ENCODE peak calls at places on chromosome 14, in ten cellular contexts. One of them, this sample, is unnamed.

GRCh38 chr14:87960013-87960787 is 32.8 kb downstream of the GALC start:
- DNase-seq in brain microvascular endothelial cell: no peak
- DNase-seq in omental fat pad: no peak
- DNase-seq in MM.1S: no peak
- DNase-seq in cardiac fibroblast: no peak
- DNase-seq in cardiac muscle cell: no peak
- DNase-seq in body of pancreas: peak
- DNase-seq in endodermal cell: no peak
- DNase-seq in left lung: no peak
- DNase-seq in tibial artery: no peak
- DNase-seq in this sample: no peak

GRCh38 chr14:72966038-72966437 is 39.8 kb downstream of the DCAF4 start:
- DNase-seq in brain microvascular endothelial cell: no peak
- DNase-seq in omental fat pad: no peak
- DNase-seq in MM.1S: no peak
- DNase-seq in cardiac fibroblast: no peak
- DNase-seq in cardiac muscle cell: no peak
- DNase-seq in body of pancreas: no peak
- DNase-seq in endodermal cell: no peak
- DNase-seq in left lung: no peak
- DNase-seq in tibial artery: no peak
- DNase-seq in this sample: no peak

GRCh38 chr14:51398898-51399297 is 158.9 kb downstream of the TMX1 start:
- DNase-seq in brain microvascular endothelial cell: peak
- DNase-seq in omental fat pad: no peak
- DNase-seq in MM.1S: no peak
- DNase-seq in cardiac fibroblast: peak
- DNase-seq in cardiac muscle cell: peak
- DNase-seq in body of pancreas: no peak
- DNase-seq in endodermal cell: no peak
- DNase-seq in left lung: no peak
- DNase-seq in tibial artery: no peak
- DNase-seq in this sample: no peak

GRCh38 chr14:96673706-96674105 is 123.5 kb upstream of the VRK1 start:
- DNase-seq in brain microvascular endothelial cell: no peak
- DNase-seq in omental fat pad: no peak
- DNase-seq in MM.1S: no peak
- DNase-seq in cardiac fibroblast: no peak
- DNase-seq in cardiac muscle cell: no peak
- DNase-seq in body of pancreas: no peak
- DNase-seq in endodermal cell: no peak
- DNase-seq in left lung: no peak
- DNase-seq in tibial artery: no peak
- DNase-seq in this sample: no peak

GRCh38 chr14:94394025-94394493 is 5.7 kb upstream of the SERPINA1 start:
- DNase-seq in brain microvascular endothelial cell: no peak
- DNase-seq in omental fat pad: no peak
- DNase-seq in MM.1S: no peak
- DNase-seq in cardiac fibroblast: no peak
- DNase-seq in cardiac muscle cell: no peak
- DNase-seq in body of pancreas: peak
- DNase-seq in endodermal cell: no peak
- DNase-seq in left lung: no peak
- DNase-seq in tibial artery: no peak
- DNase-seq in this sample: no peak

GRCh38 chr14:99329711-99330315 is 57.8 kb upstream of the BCL11B start:
- DNase-seq in brain microvascular endothelial cell: no peak
- DNase-seq in omental fat pad: no peak
- DNase-seq in MM.1S: no peak
- DNase-seq in cardiac fibroblast: no peak
- DNase-seq in cardiac muscle cell: no peak
- DNase-seq in body of pancreas: no peak
- DNase-seq in endodermal cell: peak
- DNase-seq in left lung: no peak
- DNase-seq in tibial artery: no peak
- DNase-seq in this sample: no peak

GRCh38 chr14:61653507-61653906 is 41.8 kb upstream of the HIF1A start:
- DNase-seq in brain microvascular endothelial cell: peak
- DNase-seq in omental fat pad: no peak
- DNase-seq in MM.1S: no peak
- DNase-seq in cardiac fibroblast: peak
- DNase-seq in cardiac muscle cell: peak
- DNase-seq in body of pancreas: peak
- DNase-seq in endodermal cell: no peak
- DNase-seq in left lung: peak
- DNase-seq in tibial artery: no peak
- DNase-seq in this sample: no peak

GRCh38 chr14:21047378-21047781 is 5.2 kb downstream of the RNASE7 start:
- DNase-seq in brain microvascular endothelial cell: no peak
- DNase-seq in omental fat pad: no peak
- DNase-seq in MM.1S: no peak
- DNase-seq in cardiac fibroblast: no peak
- DNase-seq in cardiac muscle cell: peak
- DNase-seq in body of pancreas: no peak
- DNase-seq in endodermal cell: no peak
- DNase-seq in left lung: no peak
- DNase-seq in tibial artery: no peak
- DNase-seq in this sample: no peak

GRCh38 chr14:22838631-22839041 is 2.3 kb downstream of the MMP14 start:
- DNase-seq in brain microvascular endothelial cell: peak
- DNase-seq in omental fat pad: no peak
- DNase-seq in MM.1S: no peak
- DNase-seq in cardiac fibroblast: peak
- DNase-seq in cardiac muscle cell: peak
- DNase-seq in body of pancreas: peak
- DNase-seq in endodermal cell: no peak
- DNase-seq in left lung: peak
- DNase-seq in tibial artery: no peak
- DNase-seq in this sample: no peak

GRCh38 chr14:38199768-38200167 is 7.9 kb upstream of the SSTR1 start:
- DNase-seq in brain microvascular endothelial cell: no peak
- DNase-seq in omental fat pad: no peak
- DNase-seq in MM.1S: no peak
- DNase-seq in cardiac fibroblast: peak
- DNase-seq in cardiac muscle cell: peak
- DNase-seq in body of pancreas: no peak
- DNase-seq in endodermal cell: no peak
- DNase-seq in left lung: no peak
- DNase-seq in tibial artery: no peak
- DNase-seq in this sample: no peak

GRCh38 chr14:58832010-58832409 is 194.2 kb downstream of the DACT1 start:
- DNase-seq in brain microvascular endothelial cell: no peak
- DNase-seq in omental fat pad: no peak
- DNase-seq in MM.1S: no peak
- DNase-seq in cardiac fibroblast: no peak
- DNase-seq in cardiac muscle cell: no peak
- DNase-seq in body of pancreas: no peak
- DNase-seq in endodermal cell: no peak
- DNase-seq in left lung: no peak
- DNase-seq in tibial artery: no peak
- DNase-seq in this sample: no peak

GRCh38 chr14:57725399-57726077 is 140.4 kb downstream of the SLC35F4 start:
- DNase-seq in brain microvascular endothelial cell: peak
- DNase-seq in omental fat pad: no peak
- DNase-seq in MM.1S: no peak
- DNase-seq in cardiac fibroblast: peak
- DNase-seq in cardiac muscle cell: peak
- DNase-seq in body of pancreas: no peak
- DNase-seq in endodermal cell: no peak
- DNase-seq in left lung: no peak
- DNase-seq in tibial artery: no peak
- DNase-seq in this sample: no peak

DNA sequence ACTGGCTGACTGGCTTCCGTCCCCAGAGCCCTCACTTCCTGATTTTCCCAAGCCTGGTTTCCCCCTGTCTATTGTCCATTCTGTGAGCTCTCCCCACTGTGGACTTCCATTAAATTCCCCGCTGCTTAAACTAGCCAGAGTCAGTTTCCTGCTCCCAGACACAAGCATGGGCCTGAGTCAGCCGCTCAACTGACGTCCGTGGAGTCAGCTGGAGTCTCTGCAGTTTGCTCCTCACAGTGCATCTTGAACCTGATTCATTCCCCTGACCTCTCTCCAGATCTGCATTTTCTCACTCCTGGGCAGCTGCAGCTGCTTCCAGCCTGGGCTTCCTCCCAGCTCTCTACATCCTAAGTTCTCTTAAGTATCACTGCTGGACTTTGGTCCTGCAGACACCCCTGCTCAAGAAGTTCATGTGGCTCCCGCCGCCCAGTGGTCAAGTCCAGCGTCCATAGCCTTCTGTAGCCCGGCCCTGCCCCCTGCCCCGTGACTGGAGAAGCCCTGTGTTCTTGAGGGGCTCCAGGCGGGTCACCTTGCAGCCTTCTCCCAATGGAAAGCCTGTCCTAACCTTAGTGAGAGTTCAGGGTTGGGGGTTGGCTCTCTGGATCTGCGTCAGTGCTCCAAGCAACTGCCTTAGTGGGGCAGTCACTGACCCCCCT is 20.0 kb downstream of the NFKBIA start:
- DNase-seq in brain microvascular endothelial cell: peak
- DNase-seq in omental fat pad: no peak
- DNase-seq in MM.1S: no peak
- DNase-seq in cardiac fibroblast: peak
- DNase-seq in cardiac muscle cell: peak
- DNase-seq in body of pancreas: peak
- DNase-seq in endodermal cell: no peak
- DNase-seq in left lung: no peak
- DNase-seq in tibial artery: peak
- DNase-seq in this sample: no peak
- TF ChIP-seq CTCF in brain microvascular endothelial cell: peak
- TF ChIP-seq CTCF in omental fat pad: no peak
- TF ChIP-seq CTCF in MM.1S: no peak
- TF ChIP-seq CTCF in cardiac fibroblast: peak
- TF ChIP-seq CTCF in cardiac muscle cell: peak
- TF ChIP-seq CTCF in body of pancreas: no peak
- TF ChIP-seq CTCF in endodermal cell: peak
- TF ChIP-seq CTCF in left lung: no peak
- TF ChIP-seq CTCF in tibial artery: peak
- TF ChIP-seq CTCF in this sample: no peak

DNA sequence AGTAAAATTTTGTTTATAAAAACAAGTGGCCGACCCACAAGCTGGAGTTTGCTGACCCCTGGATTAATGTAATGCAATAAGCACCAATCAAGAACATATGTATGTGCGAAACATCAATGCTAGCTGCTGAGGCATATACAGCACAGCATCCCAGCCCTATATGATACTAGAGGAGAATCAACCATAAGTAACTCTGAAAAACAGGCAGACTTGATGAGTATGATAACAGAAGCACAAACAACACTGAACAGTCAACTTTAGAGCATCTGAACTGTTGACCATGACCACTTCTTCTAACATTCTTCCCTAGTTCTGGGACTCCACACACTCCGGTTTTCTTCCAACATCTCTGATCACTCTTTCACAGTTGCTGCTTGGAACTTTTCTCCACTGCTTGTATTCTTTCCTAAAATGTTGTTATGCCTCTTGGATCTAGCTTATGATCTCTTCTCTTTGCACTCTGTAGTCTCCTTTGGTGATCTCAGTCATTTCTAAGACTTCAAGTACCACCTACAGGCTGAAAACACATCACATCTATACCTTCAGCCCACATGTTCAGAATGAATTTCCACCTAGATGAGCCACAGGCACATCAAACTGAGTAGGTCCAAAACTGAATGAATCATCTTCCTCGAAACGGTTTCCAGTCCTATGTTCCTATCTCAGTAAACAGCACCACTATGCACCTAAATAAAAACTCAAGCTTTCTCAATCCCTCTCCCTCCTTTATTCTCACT is 57.2 kb downstream of the STXBP6 start:
- DNase-seq in brain microvascular endothelial cell: no peak
- DNase-seq in omental fat pad: no peak
- DNase-seq in MM.1S: no peak
- DNase-seq in cardiac fibroblast: no peak
- DNase-seq in cardiac muscle cell: no peak
- DNase-seq in body of pancreas: no peak
- DNase-seq in endodermal cell: no peak
- DNase-seq in left lung: no peak
- DNase-seq in tibial artery: no peak
- DNase-seq in this sample: no peak
- TF ChIP-seq CTCF in brain microvascular endothelial cell: no peak
- TF ChIP-seq CTCF in omental fat pad: no peak
- TF ChIP-seq CTCF in MM.1S: no peak
- TF ChIP-seq CTCF in cardiac fibroblast: no peak
- TF ChIP-seq CTCF in cardiac muscle cell: no peak
- TF ChIP-seq CTCF in body of pancreas: no peak
- TF ChIP-seq CTCF in endodermal cell: no peak
- TF ChIP-seq CTCF in left lung: no peak
- TF ChIP-seq CTCF in tibial artery: no peak
- TF ChIP-seq CTCF in this sample: no peak

GRCh38 chr14:101634453-101635237 is 73.3 kb downstream of the DIO3 start:
- DNase-seq in brain microvascular endothelial cell: no peak
- DNase-seq in omental fat pad: no peak
- DNase-seq in MM.1S: no peak
- DNase-seq in cardiac fibroblast: no peak
- DNase-seq in cardiac muscle cell: no peak
- DNase-seq in body of pancreas: no peak
- DNase-seq in endodermal cell: no peak
- DNase-seq in left lung: no peak
- DNase-seq in tibial artery: no peak
- DNase-seq in this sample: no peak

GRCh38 chr14:101633276-101633675 is 72.0 kb downstream of the DIO3 start:
- DNase-seq in brain microvascular endothelial cell: no peak
- DNase-seq in omental fat pad: no peak
- DNase-seq in MM.1S: no peak
- DNase-seq in cardiac fibroblast: no peak
- DNase-seq in cardiac muscle cell: no peak
- DNase-seq in body of pancreas: no peak
- DNase-seq in endodermal cell: no peak
- DNase-seq in left lung: no peak
- DNase-seq in tibial artery: no peak
- DNase-seq in this sample: no peak

GRCh38 chr14:101632520-101632919 is 71.2 kb downstream of the DIO3 start:
- DNase-seq in brain microvascular endothelial cell: no peak
- DNase-seq in omental fat pad: no peak
- DNase-seq in MM.1S: no peak
- DNase-seq in cardiac fibroblast: no peak
- DNase-seq in cardiac muscle cell: no peak
- DNase-seq in body of pancreas: no peak
- DNase-seq in endodermal cell: no peak
- DNase-seq in left lung: no peak
- DNase-seq in tibial artery: no peak
- DNase-seq in this sample: no peak

GRCh38 chr14:101636081-101636560 is 74.8 kb downstream of the DIO3 start:
- DNase-seq in brain microvascular endothelial cell: no peak
- DNase-seq in omental fat pad: no peak
- DNase-seq in MM.1S: no peak
- DNase-seq in cardiac fibroblast: no peak
- DNase-seq in cardiac muscle cell: no peak
- DNase-seq in body of pancreas: no peak
- DNase-seq in endodermal cell: no peak
- DNase-seq in left lung: no peak
- DNase-seq in tibial artery: no peak
- DNase-seq in this sample: no peak

GRCh38 chr14:101635238-101636080 is 74.2 kb downstream of the DIO3 start:
- DNase-seq in brain microvascular endothelial cell: no peak
- DNase-seq in omental fat pad: no peak
- DNase-seq in MM.1S: no peak
- DNase-seq in cardiac fibroblast: no peak
- DNase-seq in cardiac muscle cell: no peak
- DNase-seq in body of pancreas: no peak
- DNase-seq in endodermal cell: no peak
- DNase-seq in left lung: no peak
- DNase-seq in tibial artery: no peak
- DNase-seq in this sample: no peak
- TF ChIP-seq CTCF in brain microvascular endothelial cell: peak
- TF ChIP-seq CTCF in omental fat pad: no peak
- TF ChIP-seq CTCF in MM.1S: no peak
- TF ChIP-seq CTCF in cardiac fibroblast: no peak
- TF ChIP-seq CTCF in cardiac muscle cell: no peak
- TF ChIP-seq CTCF in body of pancreas: no peak
- TF ChIP-seq CTCF in endodermal cell: peak
- TF ChIP-seq CTCF in left lung: no peak
- TF ChIP-seq CTCF in tibial artery: no peak
- TF ChIP-seq CTCF in this sample: no peak

GRCh38 chr14:106209745-106210144 is 683.4 kb downstream of the TMEM121 start:
- DNase-seq in brain microvascular endothelial cell: no peak
- DNase-seq in omental fat pad: no peak
- DNase-seq in MM.1S: no peak
- DNase-seq in cardiac fibroblast: no peak
- DNase-seq in cardiac muscle cell: no peak
- DNase-seq in body of pancreas: no peak
- DNase-seq in endodermal cell: no peak
- DNase-seq in left lung: no peak
- DNase-seq in tibial artery: no peak
- DNase-seq in this sample: no peak
- TF ChIP-seq CTCF in brain microvascular endothelial cell: no peak
- TF ChIP-seq CTCF in omental fat pad: no peak
- TF ChIP-seq CTCF in MM.1S: no peak
- TF ChIP-seq CTCF in cardiac fibroblast: no peak
- TF ChIP-seq CTCF in cardiac muscle cell: no peak
- TF ChIP-seq CTCF in body of pancreas: no peak
- TF ChIP-seq CTCF in endodermal cell: no peak
- TF ChIP-seq CTCF in left lung: no peak
- TF ChIP-seq CTCF in tibial artery: no peak
- TF ChIP-seq CTCF in this sample: no peak

This sample was measured in neural crest cell.